ENCODE peak calls at places on chromosomes 12 and 14, in seven cellular contexts. P is lower leg skin, J is AG04450, S is HepG2, E is cardiac fibroblast, R is suprapubic skin, X is brain microvascular endothelial cell. I is an unnamed sample.
A peak's percentile ranks its signal among the peaks of the same experiment; 100 is the strongest.

GRCh38 chr14:78644824-78645559 is 474.8 kb downstream of the NRXN3 start:
- DNase-seq in X (no peak), E (no peak), S (no peak), J (no peak), P (no peak), R (no peak), I (no peak)

GRCh38 chr12:116933512-116934246 is 22.9 kb downstream of the FBXW8 start:
- DNase-seq in R (no peak), E (no peak), S (no peak), P (no peak), X (no peak), J (no peak), I (no peak)

GRCh38 chr14:95597784-95598204 is 62.9 kb downstream of the GLRX5 start:
- DNase-seq in R (no peak), S (no peak), P (no peak), X (peak; percentile 1), E (peak; percentile 19), J (no peak), I (no peak)

GRCh38 chr12:56080556-56081138 is 682 bp downstream of the ERBB3 start:
- DNase-seq in R (no peak), E (no peak), P (no peak), S (peak; percentile 96), J (no peak), X (no peak), I (no peak)

GRCh38 chr12:25723921-25724491 is 170.9 kb upstream of the LMNTD1 start:
- DNase-seq in P (peak; percentile 43), X (no peak), S (no peak), J (no peak), E (peak; percentile 44), R (no peak), I (no peak)

GRCh38 chr12:45353944-45354343 is 138.0 kb downstream of the ANO6 start:
- DNase-seq in R (no peak), S (no peak), X (no peak), J (no peak), P (no peak), E (no peak), I (no peak)

GRCh38 chr12:124747426-124748161 is 116.1 kb downstream of the SCARB1 start:
- DNase-seq in S (peak; percentile 65), E (peak; percentile 95), P (no peak), J (no peak), R (no peak), X (peak; percentile 56), I (no peak)

GRCh38 chr12:639566-639965 is 23.7 kb downstream of the NINJ2 start:
- DNase-seq in J (no peak), S (no peak), X (no peak), R (peak; percentile 35), E (no peak), P (no peak), I (no peak)

GRCh38 chr14:71586131-71586893 is 345.9 kb upstream of the RGS6 start:
- DNase-seq in S (no peak), R (no peak), E (peak; percentile 63), P (peak; percentile 25), X (no peak), J (no peak), I (no peak)

GRCh38 chr12:98422809-98423208 is 92.6 kb upstream of the TMPO start:
- DNase-seq in R (no peak), E (no peak), X (no peak), S (peak; percentile 29), J (no peak), P (no peak), I (no peak)

GRCh38 chr12:80412343-80412953 is 31.6 kb upstream of the PTPRQ start:
- DNase-seq in J (peak; percentile 30), E (peak; percentile 78), X (peak; percentile 44), P (no peak), R (no peak), S (peak; percentile 40), I (no peak)

GRCh38 chr12:19978193-19978592 is 390.1 kb upstream of the PDE3A start:
- DNase-seq in X (peak; percentile 94), R (no peak), S (no peak), E (peak; percentile 96), J (peak; percentile 84), P (no peak), I (no peak)

GRCh38 chr14:103326078-103326477 is 8.0 kb upstream of the EIF5 start:
- DNase-seq in J (no peak), P (no peak), E (no peak), S (no peak), R (no peak), X (no peak), I (no peak)

GRCh38 chr12:68267892-68268396 is 14.5 kb upstream of the IL22 start:
- DNase-seq in J (peak; percentile 54), X (peak; percentile 44), R (no peak), P (no peak), S (no peak), E (peak; percentile 94), I (no peak)

GRCh38 chr12:6535960-6536847 is 1.9 kb downstream of the GAPDH start:
- DNase-seq in P (no peak), S (peak; percentile 23), R (no peak), E (peak; percentile 22), J (no peak), X (no peak), I (no peak)

GRCh38 chr14:58628381-58628780 is 9.4 kb upstream of the DACT1 start:
- DNase-seq in E (no peak), X (no peak), S (no peak), R (no peak), P (no peak), J (no peak), I (no peak)

GRCh38 chr14:31909977-31910376 is 167.1 kb upstream of the ARHGAP5 start:
- DNase-seq in R (no peak), P (no peak), J (no peak), X (no peak), S (no peak), E (no peak), I (no peak)

GRCh38 chr14:96117101-96117897 is 78.1 kb downstream of the C14orf132 start:
- DNase-seq in E (no peak), J (no peak), X (no peak), P (no peak), R (no peak), S (no peak), I (no peak)

GRCh38 chr14:65211341-65211987 is 109.1 kb upstream of the MAX start:
- DNase-seq in E (peak; percentile 81), P (no peak), S (peak; percentile 37), X (peak; percentile 61), J (peak; percentile 57), R (peak; percentile 2), I (no peak)

GRCh38 chr12:31089072-31089471 is 15.4 kb downstream of the DDX11 start:
- DNase-seq in S (no peak), J (no peak), E (no peak), X (no peak), P (no peak), R (no peak), I (no peak)

GRCh38 chr12:104701756-104702155 is 245.0 kb downstream of the CHST11 start:
- DNase-seq in P (no peak), J (no peak), R (no peak), X (no peak), E (no peak), S (no peak), I (no peak)

GRCh38 chr14:104827173-104828055 is 26.5 kb downstream of the ZBTB42 start:
- DNase-seq in X (no peak), P (no peak), E (peak; percentile 41), R (no peak), S (peak; percentile 76), J (no peak), I (peak; percentile 81)
- H3K4me3 ChIP-seq in X (peak overlapping the region; percentile 47), P (no peak overlapping the region), E (peak overlapping the region; percentile 49), R (peak overlapping the region; percentile 71), S (peak overlapping the region; percentile 66), J (peak overlapping the region; percentile 63), I (peak overlapping the region; percentile 64)

GRCh38 chr14:87306770-87307169 is 686.2 kb downstream of the GALC start:
- DNase-seq in R (no peak), P (no peak), J (no peak), E (no peak), S (no peak), X (no peak), I (no peak)

GRCh38 chr14:87309557-87309956 is 683.4 kb downstream of the GALC start:
- DNase-seq in P (no peak), R (no peak), J (no peak), E (no peak), S (no peak), X (no peak), I (no peak)

DNA sequence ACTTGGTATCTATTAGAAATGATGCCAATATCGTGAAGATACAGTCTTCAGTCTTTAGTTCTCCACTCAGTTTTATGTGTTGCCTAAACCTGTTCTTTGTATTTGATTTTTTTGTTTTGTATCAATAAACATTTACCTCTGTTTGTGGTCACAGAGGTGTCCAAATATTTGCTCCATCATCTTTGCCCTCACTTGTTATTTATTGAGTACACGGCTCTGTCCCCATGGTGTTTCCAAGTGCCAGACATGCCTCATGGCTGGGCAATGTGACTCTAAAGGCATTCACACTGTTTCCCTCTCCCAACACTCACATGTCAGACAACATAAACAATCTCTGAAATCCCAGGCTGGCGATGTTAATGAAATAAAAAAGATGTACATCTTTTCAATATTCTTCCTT is 680.8 kb downstream of the GALC start:
- DNase-seq in E (no peak), R (no peak), X (no peak), S (no peak), P (no peak), J (no peak), I (no peak)
- TF ChIP-seq CTCF in E (no peak), R (no peak), X (no peak), S (no peak), P (no peak), J (no peak), I (no peak)

DNA sequence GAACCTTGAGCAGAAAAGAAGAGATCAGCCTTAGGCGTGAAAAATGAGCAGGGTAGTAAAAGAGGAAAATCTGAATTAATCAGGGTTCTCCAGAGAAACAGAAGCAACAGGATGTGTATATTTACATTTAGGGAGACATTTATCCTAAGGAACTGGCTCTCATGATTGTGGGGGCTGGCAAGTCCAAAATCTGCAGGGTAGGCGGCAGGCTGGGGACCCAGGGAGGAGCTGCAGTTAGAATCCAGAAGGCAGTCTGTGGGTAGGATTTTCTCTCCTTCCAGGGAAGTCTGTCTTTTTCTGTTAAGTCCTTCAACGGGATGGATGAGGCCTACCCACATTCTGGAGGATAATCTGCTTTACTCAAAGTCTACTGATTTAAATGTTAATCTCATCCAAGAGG is 67.4 kb upstream of the OVCH1 start:
- DNase-seq in R (no peak), S (no peak), E (no peak), P (no peak), X (no peak), J (no peak), I (no peak)
- H3K4me3 ChIP-seq in R (no peak overlapping the region), S (no peak overlapping the region), E (no peak overlapping the region), P (no peak overlapping the region), X (no peak overlapping the region), J (no peak overlapping the region), I (no peak overlapping the region)

DNA sequence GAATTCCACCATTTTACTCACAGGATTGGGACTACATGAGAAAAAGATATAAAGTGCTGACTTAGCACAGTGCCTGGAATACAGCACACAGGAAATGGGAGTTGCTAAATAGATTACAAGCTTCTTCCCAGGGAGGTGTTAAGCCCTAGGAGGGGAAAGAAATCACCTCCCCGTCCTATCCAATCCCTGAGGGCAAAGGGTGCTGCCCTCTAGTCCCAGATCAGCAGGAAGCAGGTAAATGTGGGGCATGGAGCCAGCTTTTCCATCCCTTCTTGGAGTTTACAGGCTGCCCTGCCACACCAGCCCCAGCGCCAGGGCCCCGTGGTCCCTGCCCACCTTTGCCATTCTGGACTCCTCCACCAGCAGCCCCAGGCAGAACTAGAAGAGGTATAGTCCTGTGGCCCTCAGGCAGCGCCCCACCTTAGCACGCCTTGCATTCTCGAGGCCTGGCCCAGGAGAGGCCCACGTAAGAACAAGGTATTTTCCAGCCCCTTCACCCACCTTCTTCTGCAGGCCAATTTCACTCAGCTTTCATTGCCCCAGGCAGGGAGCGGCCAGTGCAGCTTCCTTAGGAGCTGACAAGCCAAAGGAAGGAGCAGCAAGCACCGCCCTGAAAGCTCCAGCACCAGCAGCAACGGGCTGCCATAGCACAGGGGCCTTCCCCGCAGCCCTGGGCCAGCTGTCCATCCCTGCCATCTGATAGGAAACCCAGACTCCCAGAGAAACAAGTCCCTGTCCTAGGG is 28.8 kb upstream of the RPLP0 start:
- DNase-seq in E (peak; percentile 57), S (no peak), P (no peak), J (no peak), X (no peak), R (no peak), I (no peak)
- TF ChIP-seq CTCF in E (no peak), S (no peak), P (no peak), J (no peak), X (no peak), R (no peak), I (no peak)

I was measured in upper lobe of right lung.